ENCODE peak calls at places on chromosomes 3 and 15, in ten cellular contexts. O, V, I, M, C, H, W, R, T and Y are unnamed samples.
A peak's percentile ranks its signal among the peaks of the same experiment; 100 is the strongest.

GRCh38 chr3:25663324-25664065 is 1.2 kb downstream of the TOP2B start:
- DNase-seq in I (no peak), R (peak; percentile 22), T (no peak), O (peak; percentile 14), M (no peak), C (no peak), V (no peak), W (no peak), H (peak; percentile 8), Y (no peak)

GRCh38 chr3:190414297-190414696 is 26.3 kb downstream of the CLDN16 start:
- DNase-seq in R (no peak), C (no peak), V (no peak), O (no peak), M (no peak), I (no peak), W (no peak), T (no peak), H (no peak), Y (peak; percentile 10)

GRCh38 chr3:132659370-132660055 is at the start of gene ACAD11:
- DNase-seq in O (peak; percentile 78), T (peak; percentile 61), I (peak; percentile 77), R (peak; percentile 37), V (peak; percentile 71), M (peak; percentile 91), W (peak; percentile 20), C (peak; percentile 89), H (peak; percentile 59), Y (peak; percentile 66)

GRCh38 chr15:67010898-67011619 is 54.3 kb upstream of the SMAD3 start:
- DNase-seq in V (no peak), T (no peak), R (no peak), M (no peak), I (no peak), W (no peak), O (peak; percentile 56), C (no peak), H (no peak), Y (no peak)

GRCh38 chr3:161420746-161421145 is 49.4 kb upstream of the SPTSSB start:
- DNase-seq in V (peak; percentile 67), T (no peak), W (no peak), I (no peak), M (no peak), O (peak; percentile 49), C (no peak), H (no peak), R (no peak), Y (no peak)

GRCh38 chr3:168977696-168978374 is 685.7 kb downstream of the MECOM start:
- DNase-seq in W (no peak), R (no peak), C (no peak), T (no peak), M (no peak), H (no peak), V (no peak), I (no peak), O (no peak), Y (no peak)

GRCh38 chr15:84872009-84872900 is 12.2 kb upstream of the SLC28A1 start:
- DNase-seq in T (no peak), O (no peak), V (no peak), M (no peak), W (no peak), H (no peak), I (no peak), R (no peak), C (no peak), Y (no peak)

GRCh38 chr3:134054231-134054630 is 24.5 kb upstream of the SLCO2A1 start:
- DNase-seq in T (no peak), I (no peak), W (no peak), C (no peak), O (no peak), R (no peak), V (no peak), M (peak; percentile 64), H (no peak), Y (no peak)

GRCh38 chr3:21642433-21642832 is 108.6 kb downstream of the ZNF385D start:
- DNase-seq in C (no peak), M (no peak), W (no peak), I (no peak), T (no peak), V (no peak), O (no peak), H (no peak), R (no peak), Y (no peak)

GRCh38 chr15:95793226-95793625 is 537.3 kb upstream of the NR2F2 start:
- DNase-seq in I (no peak), T (no peak), H (no peak), V (no peak), W (peak; percentile 23), C (no peak), R (no peak), O (no peak), M (no peak), Y (no peak)

GRCh38 chr3:189710620-189711388 is 79.6 kb downstream of the TP63 start:
- DNase-seq in O (peak; percentile 70), C (peak; percentile 72), H (no peak), I (peak; percentile 41), V (peak; percentile 74), T (no peak), W (peak; percentile 96), R (no peak), M (no peak), Y (peak; percentile 64)

GRCh38 chr15:58361291-58361759 is 70.5 kb upstream of the LIPC start:
- DNase-seq in C (no peak), W (peak; percentile 95), V (peak; percentile 25), I (no peak), R (no peak), O (no peak), T (no peak), H (no peak), M (no peak), Y (no peak)

GRCh38 chr3:102712896-102713295 is 278.1 kb downstream of the ZPLD1 start:
- DNase-seq in I (no peak), H (no peak), V (no peak), C (no peak), R (no peak), T (no peak), W (no peak), O (no peak), M (no peak), Y (no peak)

GRCh38 chr3:178060406-178060805 is 475.8 kb upstream of the KCNMB2 start:
- DNase-seq in T (no peak), H (no peak), V (no peak), C (peak; percentile 66), W (peak; percentile 55), O (no peak), M (no peak), R (no peak), I (peak; percentile 23), Y (no peak)

GRCh38 chr3:9749333-9749662 is 454 bp upstream of the OGG1 start:
- DNase-seq in O (no peak), R (no peak), W (no peak), M (no peak), C (peak; percentile 76), V (no peak), I (no peak), H (no peak), T (no peak), Y (no peak)

GRCh38 chr15:85462029-85462428 is 81.6 kb downstream of the AKAP13 start:
- DNase-seq in H (no peak), C (no peak), M (no peak), O (no peak), T (no peak), R (no peak), I (no peak), W (no peak), V (no peak), Y (no peak)

GRCh38 chr3:161055210-161055609 is 49.9 kb downstream of the B3GALNT1 start:
- DNase-seq in W (no peak), V (no peak), T (no peak), O (no peak), M (no peak), C (no peak), H (no peak), R (no peak), I (no peak), Y (no peak)

GRCh38 chr3:36792342-36792741 is 28.0 kb upstream of the DCLK3 start:
- DNase-seq in W (no peak), O (peak; percentile 65), I (no peak), C (no peak), T (peak; percentile 18), V (peak; percentile 4), M (no peak), R (no peak), H (peak; percentile 24), Y (no peak)

GRCh38 chr15:63381301-63382192 is at the start of gene CA12:
- DNase-seq in T (peak; percentile 36), I (peak; percentile 29), V (peak; percentile 46), M (no peak), H (no peak), O (peak; percentile 68), C (peak; percentile 51), R (no peak), W (no peak), Y (peak; percentile 12)

GRCh38 chr3:70716832-70717231 is 404.4 kb upstream of the MDFIC2 start:
- DNase-seq in H (no peak), W (peak; percentile 13), M (no peak), T (no peak), R (no peak), O (no peak), I (peak; percentile 31), V (no peak), C (peak; percentile 72), Y (peak; percentile 14)

GRCh38 chr15:84921121-84921520 is 36.7 kb downstream of the SLC28A1 start:
- DNase-seq in O (no peak), R (no peak), H (no peak), T (no peak), M (no peak), I (no peak), V (no peak), W (no peak), C (no peak), Y (no peak)

GRCh38 chr3:46670891-46671427 is 22.5 kb downstream of the ALS2CL start:
- DNase-seq in T (peak; percentile 1), O (no peak), V (no peak), H (no peak), M (peak; percentile 39), W (no peak), C (peak; percentile 35), I (peak; percentile 17), R (no peak), Y (no peak)

GRCh38 chr15:70401709-70402108 is 304.0 kb upstream of the TLE3 start:
- DNase-seq in C (peak; percentile 72), O (no peak), V (no peak), H (no peak), I (no peak), W (no peak), M (peak; percentile 67), T (no peak), R (no peak), Y (no peak)

GRCh38 chr3:41464401-41464800 is 265.1 kb downstream of the CTNNB1 start:
- DNase-seq in T (no peak), R (no peak), W (no peak), H (no peak), V (no peak), C (no peak), I (no peak), M (no peak), O (no peak), Y (no peak)

GRCh38 chr3:35291837-35292236 is 347.5 kb upstream of the ARPP21 start:
- DNase-seq in I (no peak), C (no peak), H (no peak), T (no peak), V (no peak), M (no peak), R (no peak), W (no peak), O (no peak), Y (no peak)

GRCh38 chr15:57237282-57237642 is 139.0 kb upstream of the CGNL1 start:
- DNase-seq in M (no peak), R (no peak), I (no peak), O (peak; percentile 26), V (no peak), H (no peak), C (no peak), W (no peak), T (no peak), Y (no peak)

GRCh38 chr15:51793521-51793920 is 35.9 kb upstream of the TMOD3 start:
- DNase-seq in T (no peak), H (no peak), V (no peak), M (no peak), C (no peak), O (no peak), R (no peak), I (peak; percentile 79), W (no peak), Y (peak; percentile 58)

GRCh38 chr3:152558386-152558785 is 276.5 kb upstream of the P2RY1 start:
- DNase-seq in V (no peak), T (no peak), M (no peak), O (no peak), W (no peak), I (no peak), H (no peak), C (no peak), R (no peak), Y (no peak)